ENCODE peak calls at places on chromosomes 16 and 17, in nine cellular contexts. Y, X, J, Q, W, E, R, V and B are unnamed samples. For H3K27me3 and H3K4me1, the result is how much of the 10 kb centered on the place peaks cover.

GRCh38 chr16:54143934-54144333 is 142.7 kb downstream of the IRX3 start:
- DNase-seq in Y (no peak), X (no peak), J (no peak), Q (no peak), W (no peak), E (no peak), R (no peak), V (no peak), B (no peak)

GRCh38 chr16:35131429-35131828 is 1672.0 kb downstream of the TP53TG3F start:
- DNase-seq in Y (no peak), X (no peak), J (no peak), Q (no peak), W (no peak), E (no peak), R (no peak), V (no peak), B (no peak)

GRCh38 chr17:1764274-1764673 is 2.4 kb downstream of the SERPINF1 start:
- DNase-seq in Y (peak), X (peak), J (no peak), Q (peak), W (peak), E (peak), R (peak), V (peak), B (peak)

GRCh38 chr17:40110457-40110856 is 10.1 kb upstream of the NR1D1 start:
- DNase-seq in Y (no peak), X (no peak), J (no peak), Q (no peak), W (peak), E (no peak), R (no peak), V (peak), B (no peak)

GRCh38 chr17:41738077-41738800 is 3.8 kb upstream of the HAP1 start:
- DNase-seq in Y (peak), X (peak), J (peak), Q (peak), W (peak), E (peak), R (peak), V (peak), B (peak)

GRCh38 chr16:77564791-77565390 is 130.1 kb upstream of the ADAMTS18 start:
- DNase-seq in Y (peak), X (no peak), J (no peak), Q (no peak), W (no peak), E (no peak), R (no peak), V (no peak), B (no peak)

GRCh38 chr16:53766304-53767016 is 62.5 kb downstream of the FTO start:
- DNase-seq in Y (no peak), X (no peak), J (no peak), Q (no peak), W (no peak), E (no peak), R (no peak), V (peak), B (no peak)

GRCh38 chr17:33511670-33512069 is 218.6 kb upstream of the ASIC2 start:
- DNase-seq in Y (no peak), X (no peak), J (no peak), Q (no peak), W (no peak), E (no peak), R (no peak), V (no peak), B (no peak)

GRCh38 chr17:35545150-35545549 is 7.7 kb upstream of the SLFN12L start:
- DNase-seq in Y (no peak), X (no peak), J (no peak), Q (no peak), W (no peak), E (no peak), R (no peak), V (no peak), B (no peak)

GRCh38 chr16:77785365-77785764 is 3.0 kb upstream of the VAT1L start:
- DNase-seq in Y (no peak), X (no peak), J (no peak), Q (no peak), W (no peak), E (no peak), R (no peak), V (no peak), B (no peak)

GRCh38 chr16:56774009-56774408 is 44.1 kb downstream of the NUP93 start:
- DNase-seq in Y (no peak), X (no peak), J (no peak), Q (no peak), W (no peak), E (no peak), R (no peak), V (no peak), B (no peak)

GRCh38 chr17:61335845-61336655 is 63.6 kb upstream of the TBX2 start:
- DNase-seq in Y (peak), X (peak), J (no peak), Q (peak), W (no peak), E (no peak), R (peak), V (no peak), B (peak)

GRCh38 chr17:47621293-47622178 is 28.2 kb upstream of the KPNB1 start:
- DNase-seq in Y (peak), X (no peak), J (peak), Q (no peak), W (peak), E (peak), R (no peak), V (peak), B (peak)

GRCh38 chr17:20063665-20064648 is 54.8 kb downstream of the SPECC1 start:
- DNase-seq in Y (peak), X (peak), J (no peak), Q (no peak), W (peak), E (peak), R (peak), V (peak), B (peak)

GRCh38 chr17:31857920-31858646 is 961 bp downstream of the COPRS start:
- DNase-seq in Y (no peak), X (no peak), J (peak), Q (peak), W (no peak), E (no peak), R (no peak), V (no peak), B (no peak)

GRCh38 chr16:17032332-17032731 is 438.4 kb downstream of the XYLT1 start:
- DNase-seq in Y (no peak), X (no peak), J (no peak), Q (no peak), W (no peak), E (no peak), R (no peak), V (no peak), B (no peak)

GRCh38 chr16:3480901-3481695 is 14.2 kb downstream of the C16orf90 start:
- DNase-seq in Y (no peak), X (no peak), J (peak), Q (no peak), W (no peak), E (no peak), R (no peak), V (no peak), B (no peak)

GRCh38 chr17:79831367-79832210 is 7.7 kb downstream of the CBX4 start:
- DNase-seq in Y (peak), X (peak), J (peak), Q (no peak), W (peak), E (peak), R (peak), V (peak), B (peak)

GRCh38 chr16:86710602-86710950 is 132.2 kb downstream of the FOXL1 start:
- DNase-seq in Y (no peak), X (no peak), J (no peak), Q (no peak), W (no peak), E (no peak), R (no peak), V (no peak), B (no peak)

GRCh38 chr17:67260051-67260987 is 15.3 kb upstream of the HELZ start:
- DNase-seq in Y (peak), X (peak), J (no peak), Q (no peak), W (peak), E (peak), R (peak), V (peak), B (peak)

GRCh38 chr16:29290631-29291247 is 115.8 kb downstream of the NPIPB11 start:
- DNase-seq in Y (peak), X (peak), J (peak), Q (peak), W (peak), E (peak), R (peak), V (peak), B (peak)

GRCh38 chr16:19810817-19811731 is 73.6 kb downstream of the GPRC5B start:
- DNase-seq in Y (peak), X (no peak), J (no peak), Q (no peak), W (no peak), E (no peak), R (no peak), V (no peak), B (no peak)

GRCh38 chr16:86935323-86935669 is 356.9 kb downstream of the FOXL1 start:
- DNase-seq in Y (no peak), X (no peak), J (no peak), Q (no peak), W (no peak), E (no peak), R (no peak), V (no peak), B (no peak)

GRCh38 chr16:66334856-66335255 is 31.6 kb upstream of the CDH5 start:
- DNase-seq in Y (no peak), X (no peak), J (no peak), Q (no peak), W (no peak), E (no peak), R (no peak), V (no peak), B (no peak)

GRCh38 chr17:74042744-74043486 is 160.6 kb upstream of the RPL38 start:
- DNase-seq in Y (peak), X (no peak), J (peak), Q (no peak), W (peak), E (no peak), R (no peak), V (no peak), B (no peak)

GRCh38 chr17:49343273-49343672 is 18.8 kb downstream of the ZNF652 start:
- DNase-seq in Y (no peak), X (no peak), J (no peak), Q (no peak), W (no peak), E (no peak), R (no peak), V (no peak), B (no peak)

GRCh38 chr16:3488801-3489200 is 6.5 kb downstream of the C16orf90 start:
- DNase-seq in Y (no peak), X (no peak), J (no peak), Q (no peak), W (no peak), E (no peak), R (no peak), V (no peak), B (no peak)

GRCh38 chr16:86887416-86887815 is 309.1 kb downstream of the FOXL1 start:
- DNase-seq in Y (no peak), X (no peak), J (no peak), Q (no peak), W (no peak), E (no peak), R (no peak), V (no peak), B (no peak)

GRCh38 chr16:31664683-31665482 is 137.2 kb downstream of the AHSP start:
- DNase-seq in Y (no peak), X (no peak), J (no peak), Q (no peak), W (no peak), E (no peak), R (no peak), V (no peak), B (no peak)

GRCh38 chr16:47492428-47493357 is 31.6 kb downstream of the PHKB start:
- DNase-seq in Y (peak), X (peak), J (no peak), Q (peak), W (peak), E (peak), R (peak), V (peak), B (peak)

GRCh38 chr16:20402651-20403050 is 1.9 kb downstream of the PDILT start:
- DNase-seq in Y (no peak), X (no peak), J (no peak), Q (no peak), W (no peak), E (no peak), R (no peak), V (no peak), B (no peak)

GRCh38 chr17:72422505-72423285 is 301.9 kb downstream of the SOX9 start:
- DNase-seq in Y (peak), X (peak), J (peak), Q (peak), W (peak), E (no peak), R (peak), V (peak), B (no peak)

GRCh38 chr17:79670537-79671386 is 59.9 kb upstream of the RBFOX3 start:
- DNase-seq in Y (no peak), X (no peak), J (no peak), Q (no peak), W (no peak), E (no peak), R (no peak), V (no peak), B (no peak)

GRCh38 chr17:31693433-31694210 is 165.4 kb downstream of the COPRS start:
- DNase-seq in Y (no peak), X (no peak), J (no peak), Q (no peak), W (no peak), E (no peak), R (no peak), V (no peak), B (no peak)

GRCh38 chr17:17886747-17887146 is 50.0 kb upstream of the SREBF1 start:
- DNase-seq in Y (no peak), X (peak), J (peak), Q (no peak), W (peak), E (peak), R (no peak), V (no peak), B (no peak)

GRCh38 chr16:13999071-13999894 is 71.8 kb upstream of the MRTFB start:
- DNase-seq in Y (no peak), X (no peak), J (no peak), Q (no peak), W (no peak), E (no peak), R (no peak), V (no peak), B (no peak)

GRCh38 chr16:67112591-67113399 is 3.1 kb downstream of the PHAF1 start:
- DNase-seq in Y (no peak), X (no peak), J (no peak), Q (peak), W (no peak), E (no peak), R (peak), V (no peak), B (no peak)

GRCh38 chr17:79174193-79174765 is 99.7 kb downstream of the ENGASE start:
- DNase-seq in Y (no peak), X (no peak), J (no peak), Q (no peak), W (no peak), E (no peak), R (no peak), V (no peak), B (no peak)

GRCh38 chr17:75205037-75205792 is at the start of gene NUP85:
- DNase-seq in Y (peak), X (peak), J (peak), Q (peak), W (peak), E (peak), R (peak), V (peak), B (peak)
- H3K4me3 ChIP-seq in Y (peak), X (peak), J (peak), Q (peak), W (peak), E (peak), R (peak), V (peak), B (peak)

GRCh38 chr16:754208-755097 is 6.1 kb upstream of the MSLN start:
- DNase-seq in Y (no peak), X (no peak), J (no peak), Q (no peak), W (no peak), E (no peak), R (no peak), V (no peak), B (no peak)
- H3K27me3 ChIP-seq in Y (under half), X (under half), J (under half), Q (under half), W (under half), E (under half), R (under half), V (under half), B (under half)

GRCh38 chr16:51050379-51050710 is 100.7 kb downstream of the SALL1 start:
- DNase-seq in Y (no peak), X (no peak), J (no peak), Q (no peak), W (no peak), E (no peak), R (no peak), V (no peak), B (no peak)

GRCh38 chr16:51053805-51054204 is 97.3 kb downstream of the SALL1 start:
- DNase-seq in Y (no peak), X (no peak), J (no peak), Q (no peak), W (no peak), E (no peak), R (no peak), V (no peak), B (no peak)

GRCh38 chr16:51049678-51050378 is 101.2 kb downstream of the SALL1 start:
- DNase-seq in Y (no peak), X (no peak), J (no peak), Q (no peak), W (no peak), E (no peak), R (no peak), V (no peak), B (no peak)

GRCh38 chr16:51049276-51049675 is 101.8 kb downstream of the SALL1 start:
- DNase-seq in Y (no peak), X (no peak), J (no peak), Q (no peak), W (no peak), E (no peak), R (no peak), V (no peak), B (no peak)

GRCh38 chr16:51051671-51052070 is 99.4 kb downstream of the SALL1 start:
- DNase-seq in Y (no peak), X (no peak), J (no peak), Q (no peak), W (no peak), E (no peak), R (no peak), V (no peak), B (no peak)
- H3K4me1 ChIP-seq in Y (under half), X (under half), J (under half), Q (under half), W (under half), E (under half), R (under half), V (under half), B (under half)

DNA sequence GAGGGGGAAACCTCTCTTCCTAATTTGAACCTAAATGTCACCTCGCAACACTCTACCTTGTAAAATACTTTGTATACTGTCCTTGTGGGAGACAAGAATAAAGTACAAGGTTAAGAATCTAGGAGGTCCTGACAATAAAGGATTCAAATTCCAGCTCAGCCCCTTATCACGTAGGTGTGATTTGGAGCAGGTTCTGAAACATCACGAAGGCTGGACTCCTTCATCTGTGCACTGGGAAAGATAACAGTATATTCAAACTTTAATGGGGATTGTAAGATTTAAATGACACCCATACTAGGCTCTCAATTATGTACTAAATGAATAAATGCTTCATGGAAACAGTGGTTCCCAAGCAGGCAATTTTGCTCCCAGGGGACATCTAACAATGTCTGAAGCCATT is 2.1 kb downstream of the TXNDC11 start:
- DNase-seq in Y (no peak), X (no peak), J (no peak), Q (peak), W (no peak), E (no peak), R (no peak), V (no peak), B (no peak)
- H3K4me3 ChIP-seq in Y (peak), X (peak), J (peak), Q (no peak), W (peak), E (no peak), R (peak), V (no peak), B (peak)

DNA sequence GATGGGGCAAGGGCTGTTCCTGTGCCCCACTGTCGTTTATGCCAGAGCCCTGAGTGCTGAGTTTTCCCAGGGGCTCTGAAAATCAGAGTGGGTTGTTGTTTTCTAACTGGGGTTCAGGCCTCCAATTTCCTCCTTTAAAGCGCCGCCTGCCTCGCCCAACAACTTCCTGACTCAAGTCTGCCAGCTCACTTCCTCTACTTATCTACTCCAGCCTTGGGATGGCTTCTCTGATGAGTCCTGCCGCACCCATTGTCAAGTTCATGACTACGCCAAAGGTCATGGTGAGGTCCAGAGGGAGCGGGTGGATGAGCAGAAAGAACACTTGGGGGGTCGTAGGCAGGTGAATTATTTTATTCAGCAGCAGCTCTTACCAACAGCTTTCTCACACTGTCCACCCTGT is 104.7 kb downstream of the UTP18 start:
- DNase-seq in Y (no peak), X (no peak), J (no peak), Q (no peak), W (no peak), E (no peak), R (no peak), V (no peak), B (no peak)
- H3K27me3 ChIP-seq in Y (under half), X (under half), J (under half), Q (under half), W (under half), E (under half), R (under half), V (under half), B (under half)

DNA sequence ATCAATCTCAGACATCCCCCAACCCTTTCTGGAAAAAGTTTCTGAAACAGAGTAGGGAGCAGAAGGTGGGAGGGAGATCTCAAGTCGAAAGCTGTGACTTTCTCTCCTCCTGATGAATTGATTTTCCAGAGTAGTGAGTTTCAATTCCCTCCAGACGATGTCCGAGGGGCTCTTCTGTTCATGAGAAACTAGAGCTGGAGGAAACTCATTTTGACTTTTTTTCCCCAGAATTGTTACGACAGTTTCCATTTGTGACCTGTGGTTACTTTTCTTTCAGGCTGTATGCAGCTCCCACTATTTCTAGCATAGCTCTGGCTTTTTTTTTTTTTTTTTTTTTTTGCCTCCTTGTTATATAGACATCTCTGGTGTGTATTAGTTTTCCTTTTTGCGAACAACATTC is 422.1 kb upstream of the SALL1 start:
- DNase-seq in Y (no peak), X (no peak), J (no peak), Q (no peak), W (no peak), E (no peak), R (no peak), V (no peak), B (no peak)
- H3K4me1 ChIP-seq in Y (under half), X (under half), J (under half), Q (under half), W (under half), E (under half), R (under half), V (under half), B (under half)

GRCh38 chr17:38355256-38355655 is 3.6 kb downstream of the SOCS7 start:
- DNase-seq in Y (no peak), X (no peak), J (no peak), Q (no peak), W (no peak), E (no peak), R (no peak), V (no peak), B (no peak)
- H3K4me3 ChIP-seq in Y (no peak), X (no peak), J (no peak), Q (no peak), W (no peak), E (no peak), R (no peak), V (no peak), B (no peak)

GRCh38 chr17:8877984-8878383 is 10.5 kb upstream of the PIK3R6 start:
- DNase-seq in Y (no peak), X (no peak), J (no peak), Q (no peak), W (no peak), E (no peak), R (no peak), V (no peak), B (no peak)

GRCh38 chr17:8873801-8874715 is 6.6 kb upstream of the PIK3R6 start:
- DNase-seq in Y (no peak), X (no peak), J (peak), Q (no peak), W (no peak), E (no peak), R (no peak), V (no peak), B (no peak)

GRCh38 chr17:8872705-8873426 is 5.4 kb upstream of the PIK3R6 start:
- DNase-seq in Y (no peak), X (no peak), J (no peak), Q (no peak), W (no peak), E (no peak), R (no peak), V (no peak), B (no peak)

GRCh38 chr17:8875416-8875815 is 7.9 kb upstream of the PIK3R6 start:
- DNase-seq in Y (no peak), X (no peak), J (peak), Q (no peak), W (no peak), E (no peak), R (no peak), V (no peak), B (no peak)

GRCh38 chr17:8875957-8876356 is 8.5 kb upstream of the PIK3R6 start:
- DNase-seq in Y (peak), X (no peak), J (peak), Q (no peak), W (no peak), E (no peak), R (no peak), V (no peak), B (no peak)
- H3K27me3 ChIP-seq in Y (under half), X (under half), J (under half), Q (under half), W (under half), E (under half), R (under half), V (under half), B (under half)